ENCODE peak calls at places on chromosomes 11 and 22, in seven cellular contexts. One of them, this sample, is unnamed.

GRCh38 chr22:37472418-37473006 is 13.7 kb downstream of the MFNG start:
- DNase-seq in astrocyte of the cerebellum: no peak
- DNase-seq in upper lobe of right lung: no peak
- DNase-seq in CD4-positive, alpha-beta memory T cell: peak; percentile 31
- DNase-seq in coronary artery: no peak
- DNase-seq in uterus: no peak
- DNase-seq in astrocyte: no peak
- DNase-seq in this sample: no peak

GRCh38 chr11:81989093-81989492 is 744.6 kb downstream of the FAM181B start:
- DNase-seq in astrocyte: peak; percentile 3
- DNase-seq in CD4-positive, alpha-beta memory T cell: no peak
- DNase-seq in uterus: no peak
- DNase-seq in astrocyte of the cerebellum: peak; percentile 48
- DNase-seq in upper lobe of right lung: no peak
- DNase-seq in coronary artery: no peak
- DNase-seq in this sample: no peak

GRCh38 chr11:85821636-85822035 is 10.7 kb upstream of the SYTL2 start:
- DNase-seq in astrocyte: peak; percentile 73
- DNase-seq in uterus: no peak
- DNase-seq in CD4-positive, alpha-beta memory T cell: no peak
- DNase-seq in upper lobe of right lung: no peak
- DNase-seq in astrocyte of the cerebellum: no peak
- DNase-seq in coronary artery: no peak
- DNase-seq in this sample: no peak

GRCh38 chr11:116595305-116595880 is 177.4 kb downstream of the BUD13 start:
- DNase-seq in coronary artery: no peak
- DNase-seq in upper lobe of right lung: no peak
- DNase-seq in CD4-positive, alpha-beta memory T cell: no peak
- DNase-seq in astrocyte of the cerebellum: no peak
- DNase-seq in astrocyte: no peak
- DNase-seq in uterus: no peak
- DNase-seq in this sample: no peak

GRCh38 chr11:116825854-116826750 is 3.0 kb upstream of the APOA4 start:
- DNase-seq in astrocyte: no peak
- DNase-seq in astrocyte of the cerebellum: no peak
- DNase-seq in uterus: no peak
- DNase-seq in coronary artery: no peak
- DNase-seq in upper lobe of right lung: no peak
- DNase-seq in CD4-positive, alpha-beta memory T cell: no peak
- DNase-seq in this sample: no peak

GRCh38 chr22:50070366-50070765 is 12.3 kb upstream of the TTLL8 start:
- DNase-seq in uterus: no peak
- DNase-seq in astrocyte: no peak
- DNase-seq in CD4-positive, alpha-beta memory T cell: no peak
- DNase-seq in astrocyte of the cerebellum: no peak
- DNase-seq in upper lobe of right lung: no peak
- DNase-seq in coronary artery: no peak
- DNase-seq in this sample: no peak

GRCh38 chr11:11045156-11045670 is 187.4 kb upstream of the ZBED5 start:
- DNase-seq in uterus: no peak
- DNase-seq in CD4-positive, alpha-beta memory T cell: no peak
- DNase-seq in coronary artery: no peak
- DNase-seq in astrocyte of the cerebellum: no peak
- DNase-seq in astrocyte: no peak
- DNase-seq in upper lobe of right lung: no peak
- DNase-seq in this sample: no peak

GRCh38 chr11:114724916-114725524 is 46.7 kb downstream of the NXPE2 start:
- DNase-seq in upper lobe of right lung: no peak
- DNase-seq in CD4-positive, alpha-beta memory T cell: no peak
- DNase-seq in uterus: no peak
- DNase-seq in astrocyte: no peak
- DNase-seq in astrocyte of the cerebellum: no peak
- DNase-seq in coronary artery: no peak
- DNase-seq in this sample: no peak

GRCh38 chr11:1573077-1573846 is 1.2 kb upstream of the DUSP8 start:
- DNase-seq in astrocyte of the cerebellum: no peak
- DNase-seq in upper lobe of right lung: peak; percentile 73
- DNase-seq in CD4-positive, alpha-beta memory T cell: peak; percentile 49
- DNase-seq in astrocyte: no peak
- DNase-seq in coronary artery: no peak
- DNase-seq in uterus: no peak
- DNase-seq in this sample: no peak

GRCh38 chr22:38345782-38346181 is 28.5 kb upstream of the CSNK1E start:
- DNase-seq in coronary artery: peak; percentile 46
- DNase-seq in astrocyte of the cerebellum: no peak
- DNase-seq in CD4-positive, alpha-beta memory T cell: no peak
- DNase-seq in upper lobe of right lung: peak; percentile 25
- DNase-seq in uterus: no peak
- DNase-seq in astrocyte: no peak
- DNase-seq in this sample: peak; percentile 44

GRCh38 chr11:110362916-110363574 is 66.6 kb upstream of the RDX start:
- DNase-seq in astrocyte: no peak
- DNase-seq in coronary artery: no peak
- DNase-seq in uterus: no peak
- DNase-seq in upper lobe of right lung: no peak
- DNase-seq in CD4-positive, alpha-beta memory T cell: no peak
- DNase-seq in astrocyte of the cerebellum: no peak
- DNase-seq in this sample: no peak

GRCh38 chr22:42964994-42965699 is 49.8 kb downstream of the PACSIN2 start:
- DNase-seq in CD4-positive, alpha-beta memory T cell: no peak
- DNase-seq in astrocyte: no peak
- DNase-seq in coronary artery: no peak
- DNase-seq in uterus: no peak
- DNase-seq in astrocyte of the cerebellum: no peak
- DNase-seq in upper lobe of right lung: no peak
- DNase-seq in this sample: no peak

GRCh38 chr22:22578702-22579424 is 19.8 kb upstream of the PRAME start:
- DNase-seq in coronary artery: no peak
- DNase-seq in astrocyte of the cerebellum: no peak
- DNase-seq in CD4-positive, alpha-beta memory T cell: no peak
- DNase-seq in upper lobe of right lung: no peak
- DNase-seq in astrocyte: no peak
- DNase-seq in uterus: no peak
- DNase-seq in this sample: no peak

GRCh38 chr22:44127353-44127752 is 53.4 kb upstream of the PARVG start:
- DNase-seq in astrocyte of the cerebellum: no peak
- DNase-seq in upper lobe of right lung: peak; percentile 42
- DNase-seq in coronary artery: no peak
- DNase-seq in uterus: no peak
- DNase-seq in astrocyte: no peak
- DNase-seq in CD4-positive, alpha-beta memory T cell: no peak
- DNase-seq in this sample: no peak

GRCh38 chr22:41302016-41302767 is 867 bp downstream of the ZC3H7B start:
- DNase-seq in astrocyte of the cerebellum: no peak
- DNase-seq in CD4-positive, alpha-beta memory T cell: no peak
- DNase-seq in upper lobe of right lung: peak; percentile 66
- DNase-seq in uterus: no peak
- DNase-seq in astrocyte: no peak
- DNase-seq in coronary artery: no peak
- DNase-seq in this sample: no peak

GRCh38 chr11:46247090-46247489 is 30.4 kb upstream of the CREB3L1 start:
- DNase-seq in uterus: no peak
- DNase-seq in astrocyte of the cerebellum: no peak
- DNase-seq in astrocyte: peak; percentile 52
- DNase-seq in CD4-positive, alpha-beta memory T cell: no peak
- DNase-seq in coronary artery: no peak
- DNase-seq in upper lobe of right lung: no peak
- DNase-seq in this sample: no peak

GRCh38 chr11:29844701-29845379 is 172.0 kb downstream of the KCNA4 start:
- DNase-seq in coronary artery: no peak
- DNase-seq in CD4-positive, alpha-beta memory T cell: no peak
- DNase-seq in upper lobe of right lung: no peak
- DNase-seq in astrocyte: no peak
- DNase-seq in astrocyte of the cerebellum: no peak
- DNase-seq in uterus: no peak
- DNase-seq in this sample: no peak

GRCh38 chr22:46408568-46409506 is 73.3 kb downstream of the TRMU start:
- DNase-seq in coronary artery: no peak
- DNase-seq in astrocyte of the cerebellum: no peak
- DNase-seq in CD4-positive, alpha-beta memory T cell: no peak
- DNase-seq in astrocyte: no peak
- DNase-seq in upper lobe of right lung: no peak
- DNase-seq in uterus: no peak
- DNase-seq in this sample: no peak

GRCh38 chr22:37549704-37550059 is 10.6 kb upstream of the CDC42EP1 start:
- DNase-seq in uterus: peak; percentile 70
- DNase-seq in coronary artery: peak; percentile 88
- DNase-seq in CD4-positive, alpha-beta memory T cell: no peak
- DNase-seq in upper lobe of right lung: peak; percentile 81
- DNase-seq in astrocyte of the cerebellum: no peak
- DNase-seq in astrocyte: peak; percentile 60
- DNase-seq in this sample: no peak

GRCh38 chr11:14183973-14184372 is 175.0 kb downstream of the RRAS2 start:
- DNase-seq in CD4-positive, alpha-beta memory T cell: no peak
- DNase-seq in uterus: no peak
- DNase-seq in upper lobe of right lung: no peak
- DNase-seq in astrocyte of the cerebellum: no peak
- DNase-seq in astrocyte: no peak
- DNase-seq in coronary artery: no peak
- DNase-seq in this sample: no peak

GRCh38 chr11:60977224-60977623 is 5.7 kb downstream of the CD6 start:
- DNase-seq in uterus: no peak
- DNase-seq in coronary artery: no peak
- DNase-seq in CD4-positive, alpha-beta memory T cell: no peak
- DNase-seq in astrocyte of the cerebellum: no peak
- DNase-seq in upper lobe of right lung: no peak
- DNase-seq in astrocyte: no peak
- DNase-seq in this sample: no peak

GRCh38 chr11:1102221-1102971 is 27.7 kb downstream of the MUC2 start:
- DNase-seq in CD4-positive, alpha-beta memory T cell: no peak
- DNase-seq in astrocyte: no peak
- DNase-seq in coronary artery: no peak
- DNase-seq in upper lobe of right lung: peak; percentile 52
- DNase-seq in astrocyte of the cerebellum: no peak
- DNase-seq in uterus: no peak
- DNase-seq in this sample: no peak

GRCh38 chr11:84140386-84141169 is 854.4 kb upstream of the CCDC90B start:
- DNase-seq in coronary artery: no peak
- DNase-seq in uterus: no peak
- DNase-seq in CD4-positive, alpha-beta memory T cell: no peak
- DNase-seq in astrocyte of the cerebellum: no peak
- DNase-seq in astrocyte: no peak
- DNase-seq in upper lobe of right lung: no peak
- DNase-seq in this sample: no peak

GRCh38 chr22:26321469-26321913 is 107.6 kb upstream of the ASPHD2 start:
- DNase-seq in coronary artery: no peak
- DNase-seq in uterus: no peak
- DNase-seq in astrocyte: peak; percentile 85
- DNase-seq in CD4-positive, alpha-beta memory T cell: no peak
- DNase-seq in astrocyte of the cerebellum: no peak
- DNase-seq in upper lobe of right lung: no peak
- DNase-seq in this sample: no peak

GRCh38 chr11:19039409-19039808 is 21.1 kb downstream of the MRGPRX2 start:
- DNase-seq in astrocyte: no peak
- DNase-seq in uterus: no peak
- DNase-seq in upper lobe of right lung: no peak
- DNase-seq in astrocyte of the cerebellum: no peak
- DNase-seq in CD4-positive, alpha-beta memory T cell: no peak
- DNase-seq in coronary artery: no peak
- DNase-seq in this sample: no peak

GRCh38 chr11:74699615-74700396 is 31.4 kb downstream of the CHRDL2 start:
- DNase-seq in coronary artery: no peak
- DNase-seq in upper lobe of right lung: no peak
- DNase-seq in astrocyte of the cerebellum: no peak
- DNase-seq in CD4-positive, alpha-beta memory T cell: no peak
- DNase-seq in astrocyte: no peak
- DNase-seq in uterus: no peak
- DNase-seq in this sample: no peak

GRCh38 chr11:74695705-74696280 is 35.4 kb downstream of the CHRDL2 start:
- DNase-seq in astrocyte: no peak
- DNase-seq in astrocyte of the cerebellum: no peak
- DNase-seq in CD4-positive, alpha-beta memory T cell: no peak
- DNase-seq in upper lobe of right lung: no peak
- DNase-seq in uterus: no peak
- DNase-seq in coronary artery: no peak
- DNase-seq in this sample: no peak

GRCh38 chr11:74696932-74697687 is 34.1 kb downstream of the CHRDL2 start:
- DNase-seq in CD4-positive, alpha-beta memory T cell: no peak
- DNase-seq in astrocyte of the cerebellum: peak; percentile 38
- DNase-seq in upper lobe of right lung: peak; percentile 90
- DNase-seq in coronary artery: peak; percentile 95
- DNase-seq in uterus: peak; percentile 93
- DNase-seq in astrocyte: peak; percentile 92
- DNase-seq in this sample: peak; percentile 86

GRCh38 chr11:74696488-74696887 is 34.7 kb downstream of the CHRDL2 start:
- DNase-seq in coronary artery: no peak
- DNase-seq in astrocyte of the cerebellum: no peak
- DNase-seq in upper lobe of right lung: no peak
- DNase-seq in astrocyte: no peak
- DNase-seq in uterus: no peak
- DNase-seq in CD4-positive, alpha-beta memory T cell: no peak
- DNase-seq in this sample: no peak

GRCh38 chr11:74697722-74698121 is 33.5 kb downstream of the CHRDL2 start:
- DNase-seq in upper lobe of right lung: no peak
- DNase-seq in uterus: no peak
- DNase-seq in coronary artery: no peak
- DNase-seq in astrocyte: no peak
- DNase-seq in astrocyte of the cerebellum: no peak
- DNase-seq in CD4-positive, alpha-beta memory T cell: no peak
- DNase-seq in this sample: no peak
- H3K4me3 ChIP-seq in upper lobe of right lung: peak overlapping the region; percentile 28
- H3K4me3 ChIP-seq in uterus: no peak overlapping the region
- H3K4me3 ChIP-seq in coronary artery: no peak overlapping the region
- H3K4me3 ChIP-seq in astrocyte: no peak overlapping the region
- H3K4me3 ChIP-seq in astrocyte of the cerebellum: no peak overlapping the region
- H3K4me3 ChIP-seq in CD4-positive, alpha-beta memory T cell: no peak overlapping the region
- H3K4me3 ChIP-seq in this sample: peak overlapping the region; percentile 20

GRCh38 chr11:133441964-133442660 is 90.2 kb downstream of the OPCML start:
- DNase-seq in astrocyte of the cerebellum: no peak
- DNase-seq in coronary artery: no peak
- DNase-seq in uterus: no peak
- DNase-seq in CD4-positive, alpha-beta memory T cell: no peak
- DNase-seq in astrocyte: no peak
- DNase-seq in upper lobe of right lung: no peak
- DNase-seq in this sample: no peak
- H3K4me3 ChIP-seq in astrocyte of the cerebellum: no peak overlapping the region
- H3K4me3 ChIP-seq in coronary artery: no peak overlapping the region
- H3K4me3 ChIP-seq in uterus: no peak overlapping the region
- H3K4me3 ChIP-seq in CD4-positive, alpha-beta memory T cell: no peak overlapping the region
- H3K4me3 ChIP-seq in astrocyte: no peak overlapping the region
- H3K4me3 ChIP-seq in upper lobe of right lung: no peak overlapping the region
- H3K4me3 ChIP-seq in this sample: no peak overlapping the region

GRCh38 chr11:75557649-75558494 is 4.2 kb upstream of the SERPINH1 start:
- DNase-seq in CD4-positive, alpha-beta memory T cell: no peak
- DNase-seq in upper lobe of right lung: peak; percentile 74
- DNase-seq in uterus: peak; percentile 88
- DNase-seq in coronary artery: peak; percentile 88
- DNase-seq in astrocyte of the cerebellum: peak; percentile 84
- DNase-seq in astrocyte: peak; percentile 95
- DNase-seq in this sample: no peak
- H3K4me3 ChIP-seq in CD4-positive, alpha-beta memory T cell: no peak overlapping the region
- H3K4me3 ChIP-seq in upper lobe of right lung: peak overlapping the region; percentile 28
- H3K4me3 ChIP-seq in uterus: no peak overlapping the region
- H3K4me3 ChIP-seq in coronary artery: peak overlapping the region; percentile 46
- H3K4me3 ChIP-seq in astrocyte of the cerebellum: no peak overlapping the region
- H3K4me3 ChIP-seq in astrocyte: no peak overlapping the region
- H3K4me3 ChIP-seq in this sample: no peak overlapping the region

DNA sequence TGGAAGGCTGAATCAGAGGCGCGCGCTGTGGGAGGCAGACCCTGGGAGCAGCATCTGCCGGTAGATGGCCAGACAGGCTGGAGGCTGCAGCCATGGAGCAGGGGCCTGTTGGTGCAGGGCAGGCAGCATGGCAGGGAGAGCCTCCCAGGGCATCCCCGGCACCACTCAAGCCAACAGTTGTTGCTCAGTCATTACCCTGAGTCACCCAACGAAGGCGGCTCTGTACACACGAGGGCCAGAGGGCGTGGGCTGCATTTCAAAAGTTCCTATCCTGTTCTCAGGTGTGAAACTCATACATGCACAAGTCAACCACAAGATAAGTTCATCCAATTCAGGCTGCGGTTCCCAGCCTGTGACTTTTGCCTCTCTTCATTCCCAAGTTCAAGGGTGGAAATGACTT is 2.6 kb downstream of the ANO1 start:
- DNase-seq in astrocyte of the cerebellum: no peak
- DNase-seq in upper lobe of right lung: no peak
- DNase-seq in astrocyte: peak; percentile 12
- DNase-seq in uterus: no peak
- DNase-seq in CD4-positive, alpha-beta memory T cell: no peak
- DNase-seq in coronary artery: no peak
- DNase-seq in this sample: no peak
- H3K4me3 ChIP-seq in astrocyte of the cerebellum: no peak overlapping the region
- H3K4me3 ChIP-seq in upper lobe of right lung: no peak overlapping the region
- H3K4me3 ChIP-seq in astrocyte: no peak overlapping the region
- H3K4me3 ChIP-seq in uterus: no peak overlapping the region
- H3K4me3 ChIP-seq in CD4-positive, alpha-beta memory T cell: no peak overlapping the region
- H3K4me3 ChIP-seq in coronary artery: no peak overlapping the region
- H3K4me3 ChIP-seq in this sample: no peak overlapping the region